ENCODE peak calls at places on chromosomes 7 and 10, in five cellular contexts. F is upper lobe of right lung, W is K562, T is Karpas-422, B is fibroblast of lung. D is an unnamed sample.
A peak's percentile ranks its signal among the peaks of the same experiment; 100 is the strongest.

GRCh38 chr7:20327047-20327446 is 3.7 kb upstream of the ITGB8 start:
- DNase-seq in T (no peak), W (no peak), F (no peak), B (peak; percentile 74), D (no peak)

GRCh38 chr7:55964802-55965470 is 551 bp downstream of the NIPSNAP2 start:
- DNase-seq in B (peak; percentile 68), W (peak; percentile 89), F (peak; percentile 94), T (peak; percentile 79), D (peak; percentile 40)

GRCh38 chr7:47901542-47901941 is 46.7 kb downstream of the PKD1L1 start:
- DNase-seq in F (no peak), B (no peak), W (no peak), T (no peak), D (no peak)

GRCh38 chr7:132424277-132424676 is 152.0 kb downstream of the PLXNA4 start:
- DNase-seq in W (no peak), F (no peak), B (no peak), T (no peak), D (no peak)

GRCh38 chr7:26705567-26705966 is 158.8 kb downstream of the SKAP2 start:
- DNase-seq in W (no peak), F (no peak), B (peak; percentile 98), T (no peak), D (no peak)

GRCh38 chr10:17523246-17523753 is 68.9 kb upstream of the ST8SIA6 start:
- DNase-seq in T (no peak), W (no peak), F (no peak), B (no peak), D (no peak)

GRCh38 chr7:134364619-134365037 is 47.9 kb upstream of the SLC35B4 start:
- DNase-seq in B (peak; percentile 24), W (no peak), F (no peak), T (no peak), D (no peak)

GRCh38 chr10:117533507-117534281 is 8.9 kb upstream of the EMX2 start:
- DNase-seq in F (no peak), B (no peak), T (no peak), W (no peak), D (no peak)

GRCh38 chr10:102231357-102232318 is 5.5 kb downstream of the ELOVL3 start:
- DNase-seq in F (peak; percentile 86), B (no peak), W (peak; percentile 83), T (peak; percentile 77), D (peak; percentile 37)

GRCh38 chr7:8433477-8434289 is at the start of gene NXPH1:
- DNase-seq in W (peak; percentile 75), T (no peak), F (peak; percentile 62), B (no peak), D (no peak)

GRCh38 chr7:3606436-3606835 is 305.4 kb downstream of the SDK1 start:
- DNase-seq in B (no peak), W (no peak), F (no peak), T (no peak), D (no peak)

GRCh38 chr10:11828682-11829284 is 5.6 kb downstream of the PROSER2 start:
- DNase-seq in F (no peak), B (no peak), T (no peak), W (no peak), D (no peak)

GRCh38 chr7:117645456-117646181 is 165.8 kb downstream of the CFTR start:
- DNase-seq in B (peak; percentile 55), T (no peak), W (no peak), F (no peak), D (no peak)

GRCh38 chr7:7989985-7990761 is 21.6 kb downstream of the GLCCI1 start:
- DNase-seq in W (no peak), T (no peak), B (no peak), F (no peak), D (no peak)

GRCh38 chr10:62738916-62739315 is 65.6 kb upstream of the ADO start:
- DNase-seq in T (no peak), B (peak; percentile 62), W (no peak), F (no peak), D (no peak)

GRCh38 chr7:100220833-100221718 is 1.3 kb downstream of the PVRIG start:
- DNase-seq in T (peak; percentile 50), F (no peak), B (no peak), W (no peak), D (peak; percentile 98)

GRCh38 chr10:102505462-102506115 is 1.8 kb downstream of the SUFU start:
- DNase-seq in T (no peak), F (peak; percentile 64), W (no peak), B (no peak), D (no peak)

GRCh38 chr10:133088524-133089460 is 1.1 kb downstream of the ADGRA1 start:
- DNase-seq in T (no peak), W (no peak), F (no peak), B (no peak), D (no peak)

GRCh38 chr10:97292862-97293198 is 393 bp upstream of the ARHGAP19 start:
- DNase-seq in F (no peak), B (no peak), W (no peak), T (no peak), D (no peak)

GRCh38 chr10:85858776-85859515 is 507.6 kb downstream of the GRID1 start:
- DNase-seq in F (no peak), B (no peak), T (no peak), W (no peak), D (no peak)

GRCh38 chr7:22647451-22648257 is 79.3 kb upstream of the IL6 start:
- DNase-seq in T (no peak), B (peak; percentile 61), F (no peak), W (peak; percentile 28), D (no peak)
- H3K9me3 ChIP-seq in T (peaks cover 32% of the 10 kb centered on the region), B (no peaks in the 10 kb centered on the region), F (peaks cover 15% of the 10 kb centered on the region), W (peaks cover 47% of the 10 kb centered on the region), D (peaks cover 17% of the 10 kb centered on the region)

GRCh38 chr10:24866615-24867583 is 85.5 kb downstream of the PRTFDC1 start:
- DNase-seq in F (peak; percentile 68), T (no peak), W (peak; percentile 63), B (peak; percentile 69), D (no peak)
- H3K9me3 ChIP-seq in F (no peaks in the 10 kb centered on the region), T (peaks cover 4% of the 10 kb centered on the region), W (no peaks in the 10 kb centered on the region), B (no peaks in the 10 kb centered on the region), D (no peaks in the 10 kb centered on the region)

GRCh38 chr7:131312838-131313237 is 14.8 kb upstream of the MKLN1 start:
- DNase-seq in B (no peak), W (no peak), T (peak; percentile 21), F (no peak), D (no peak)
- H3K9me3 ChIP-seq in B (no peaks in the 10 kb centered on the region), W (no peaks in the 10 kb centered on the region), T (peaks cover under 1% of the 10 kb centered on the region), F (no peaks in the 10 kb centered on the region), D (peaks cover 17% of the 10 kb centered on the region)

GRCh38 chr7:90775383-90775965 is 179.4 kb downstream of the CDK14 start:
- DNase-seq in W (no peak), B (no peak), T (peak; percentile 46), F (no peak), D (no peak)
- H3K9me3 ChIP-seq in W (no peaks in the 10 kb centered on the region), B (no peaks in the 10 kb centered on the region), T (no peaks in the 10 kb centered on the region), F (no peaks in the 10 kb centered on the region), D (peaks cover 42% of the 10 kb centered on the region)

GRCh38 chr7:138555684-138556083 is 95.6 kb downstream of the TRIM24 start:
- DNase-seq in W (no peak), B (no peak), F (no peak), T (no peak), D (no peak)
- H3K9me3 ChIP-seq in W (peaks cover 26% of the 10 kb centered on the region), B (no peaks in the 10 kb centered on the region), F (peaks cover 22% of the 10 kb centered on the region), T (peaks cover 34% of the 10 kb centered on the region), D (peaks cover 31% of the 10 kb centered on the region)

GRCh38 chr7:423312-424260 is 96.1 kb downstream of the PDGFA start:
- DNase-seq in F (peak; percentile 53), T (no peak), B (no peak), W (no peak), D (no peak)

GRCh38 chr7:422191-422885 is 97.3 kb downstream of the PDGFA start:
- DNase-seq in F (no peak), B (no peak), T (no peak), W (no peak), D (no peak)

GRCh38 chr7:420142-421055 is 99.2 kb downstream of the PDGFA start:
- DNase-seq in W (no peak), T (no peak), F (peak; percentile 46), B (no peak), D (no peak)

GRCh38 chr7:422886-423225 is 96.8 kb downstream of the PDGFA start:
- DNase-seq in T (no peak), W (no peak), B (no peak), F (no peak), D (no peak)

DNA sequence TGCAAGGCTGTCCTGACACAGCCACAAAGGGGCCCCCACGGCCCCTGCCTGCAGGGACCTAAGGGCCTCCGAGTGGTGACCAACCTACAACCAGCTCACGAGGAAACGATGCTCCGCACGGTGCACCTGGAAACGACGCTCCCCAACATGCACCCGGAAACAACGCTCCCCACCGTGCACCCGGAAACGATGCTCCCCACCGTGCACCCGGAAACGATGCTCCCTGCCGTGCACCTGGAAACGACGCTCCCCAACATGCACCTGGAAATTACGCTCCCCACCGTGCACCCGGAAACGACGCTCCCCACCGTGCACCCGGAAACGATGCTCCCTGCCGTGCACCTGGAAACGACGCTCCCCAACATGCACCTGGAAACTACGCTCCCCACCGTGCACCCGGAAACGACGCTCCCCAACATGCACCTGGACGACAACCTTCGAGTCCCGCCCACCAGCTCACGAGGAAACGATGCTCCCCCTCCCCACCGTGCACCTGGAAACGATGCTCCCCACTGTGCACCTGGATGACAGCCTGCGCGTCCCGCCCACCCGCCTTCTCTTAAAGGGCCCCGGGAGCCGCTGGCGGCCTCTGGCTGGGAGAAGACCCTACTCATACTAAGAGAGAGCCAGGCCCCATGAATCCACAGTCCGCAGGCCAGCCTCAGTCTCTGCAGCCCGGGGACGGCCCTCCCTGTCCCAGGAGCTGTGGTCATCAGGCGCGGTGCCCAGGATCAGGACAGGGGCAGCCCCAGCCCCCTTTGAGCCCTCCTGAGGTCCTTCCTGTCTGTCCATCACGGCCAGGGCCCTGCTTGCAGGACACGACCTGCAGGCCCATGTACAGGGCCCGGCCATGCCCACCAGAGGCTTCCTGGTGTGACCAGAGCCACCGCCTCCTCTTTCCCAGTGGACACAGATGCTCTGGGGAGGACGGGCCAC is 98.3 kb downstream of the PDGFA start:
- DNase-seq in B (no peak), F (peak; percentile 62), W (no peak), T (no peak), D (no peak)
- H3K9me3 ChIP-seq in B (no peaks in the 10 kb centered on the region), F (peaks cover 13% of the 10 kb centered on the region), W (no peaks in the 10 kb centered on the region), T (no peaks in the 10 kb centered on the region), D (no peaks in the 10 kb centered on the region)

GRCh38 chr7:124030964-124031363 is 1.9 kb downstream of the TMEM229A start:
- DNase-seq in W (no peak), T (no peak), B (no peak), F (no peak), D (no peak)
- H3K9me3 ChIP-seq in W (no peaks in the 10 kb centered on the region), T (no peaks in the 10 kb centered on the region), B (no peaks in the 10 kb centered on the region), F (no peaks in the 10 kb centered on the region), D (no peaks in the 10 kb centered on the region)

GRCh38 chr10:108378779-108379178 is 1214.3 kb upstream of the SORCS1 start:
- DNase-seq in W (no peak), F (no peak), T (no peak), B (no peak), D (no peak)

GRCh38 chr10:108388716-108389115 is 1224.2 kb upstream of the SORCS1 start:
- DNase-seq in W (no peak), B (no peak), T (no peak), F (no peak), D (no peak)

GRCh38 chr10:108385963-108386362 is 1221.5 kb upstream of the SORCS1 start:
- DNase-seq in B (no peak), F (no peak), T (no peak), W (no peak), D (no peak)

GRCh38 chr10:108384378-108384777 is 1219.9 kb upstream of the SORCS1 start:
- DNase-seq in F (no peak), T (no peak), W (no peak), B (no peak), D (no peak)
- H3K9me3 ChIP-seq in F (no peaks in the 10 kb centered on the region), T (peaks cover 16% of the 10 kb centered on the region), W (no peaks in the 10 kb centered on the region), B (no peaks in the 10 kb centered on the region), D (no peaks in the 10 kb centered on the region)

D was measured in OCI-LY7.